ENCODE peak calls at places on chromosomes 3 and 15, in four cellular contexts. O is HepG2, L is SK-N-SH, Q is H1. S is an unnamed sample.
A peak's percentile ranks its signal among the peaks of the same experiment; 100 is the strongest.

GRCh38 chr3:150970665-150971327 is 1.7 kb downstream of the CLRN1 start:
- DNase-seq in O (no peak), L (no peak), Q (no peak), S (no peak)

GRCh38 chr3:172787746-172788145 is 37.2 kb downstream of the ECT2 start:
- DNase-seq in O (no peak), Q (no peak), L (no peak), S (no peak)

GRCh38 chr3:121330118-121330517 is 215.7 kb downstream of the POLQ start:
- DNase-seq in Q (no peak), O (no peak), L (no peak), S (no peak)

GRCh38 chr15:92810418-92811138 is 89.5 kb upstream of the CHD2 start:
- DNase-seq in Q (no peak), O (no peak), L (no peak), S (no peak)

GRCh38 chr3:13870902-13871301 is 9.0 kb downstream of the WNT7A start:
- DNase-seq in O (no peak), Q (no peak), L (no peak), S (no peak)

GRCh38 chr3:89740881-89741177 is 633.4 kb downstream of the EPHA3 start:
- DNase-seq in O (no peak), Q (no peak), L (no peak), S (no peak)

GRCh38 chr15:94692697-94693096 is 461.3 kb downstream of the MCTP2 start:
- DNase-seq in L (no peak), O (no peak), Q (no peak), S (no peak)

GRCh38 chr3:128878556-128879124 is 780 bp upstream of the ACAD9 start:
- DNase-seq in O (peak; percentile 15), Q (no peak), L (peak; percentile 44), S (peak; percentile 8)

GRCh38 chr3:67292356-67293225 is 294.5 kb downstream of the KBTBD8 start:
- DNase-seq in Q (no peak), O (peak; percentile 88), L (no peak), S (no peak)

GRCh38 chr3:195860456-195860855 is 47.9 kb downstream of the TNK2 start:
- DNase-seq in Q (no peak), O (no peak), L (no peak), S (no peak)

GRCh38 chr3:154132777-154133375 is 11.7 kb downstream of the ARHGEF26 start:
- DNase-seq in L (no peak), Q (no peak), O (no peak), S (no peak)

GRCh38 chr15:40064231-40064894 is 25.4 kb upstream of the SRP14 start:
- DNase-seq in L (no peak), O (no peak), Q (no peak), S (no peak)

GRCh38 chr3:15685927-15686326 is 84.4 kb downstream of the BTD start:
- DNase-seq in Q (no peak), O (peak; percentile 12), L (peak; percentile 58), S (no peak)

GRCh38 chr15:25250906-25251622 is 187.8 kb downstream of the UBE3A start:
- DNase-seq in O (no peak), Q (no peak), L (no peak), S (no peak)

GRCh38 chr3:130934442-130935089 is 40.7 kb downstream of the ATP2C1 start:
- DNase-seq in L (no peak), O (no peak), Q (no peak), S (no peak)

GRCh38 chr15:59722451-59722850 is 33.3 kb upstream of the BNIP2 start:
- DNase-seq in L (no peak), Q (no peak), O (no peak), S (no peak)

GRCh38 chr15:59725172-59725486 is 36.0 kb upstream of the BNIP2 start:
- DNase-seq in O (no peak), L (no peak), Q (no peak), S (no peak)

GRCh38 chr15:59722032-59722431 is 32.9 kb upstream of the BNIP2 start:
- DNase-seq in Q (no peak), O (no peak), L (no peak), S (no peak)

DNA sequence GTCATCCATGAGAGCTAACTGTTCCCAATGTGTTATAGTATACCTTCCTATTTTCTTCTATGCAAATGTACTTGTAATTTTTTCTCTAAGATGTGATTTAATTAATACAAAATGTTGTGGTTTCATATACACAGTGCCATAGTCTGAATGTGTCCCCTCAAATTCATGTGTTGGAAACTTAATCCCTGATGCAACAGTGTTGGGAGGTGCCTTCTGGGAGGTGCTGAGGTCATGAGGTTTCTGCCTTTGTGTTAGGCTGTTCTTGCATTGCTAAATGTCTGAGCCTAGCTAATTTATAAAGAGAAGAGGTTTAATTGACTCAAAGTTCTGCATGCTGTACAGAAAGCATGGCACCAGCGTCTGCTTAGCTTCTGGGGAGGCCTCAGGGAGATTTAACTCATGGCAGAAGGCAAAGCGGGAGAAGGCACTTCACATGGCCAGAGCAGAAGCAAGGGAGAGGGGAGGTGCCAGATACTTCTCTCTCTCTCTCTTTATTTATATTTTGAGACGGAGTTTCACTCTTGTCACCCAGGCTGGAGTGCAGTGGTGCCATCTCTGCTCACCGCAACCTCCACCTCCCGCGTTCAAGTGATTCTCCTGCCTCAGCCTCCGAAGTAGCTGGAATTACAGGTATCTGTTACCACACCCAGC is 34.7 kb upstream of the BNIP2 start:
- DNase-seq in Q (no peak), L (no peak), O (no peak), S (no peak)
- TF ChIP-seq TCF12 in Q (no peak), L (no peak), O (no peak), S (no peak)

GRCh38 chr3:126345641-126346460 is 11.4 kb downstream of the KLF15 start:
- DNase-seq in O (no peak), L (no peak), Q (no peak), S (no peak)
- TF ChIP-seq TCF12 in O (no peak), L (no peak), Q (no peak), S (no peak)

GRCh38 chr3:133381346-133382109 is 18.3 kb upstream of the BFSP2 start:
- DNase-seq in O (peak; percentile 28), L (no peak), Q (no peak), S (no peak)
- TF ChIP-seq TCF12 in O (no peak), L (no peak), Q (no peak), S (no peak)

GRCh38 chr15:99909914-99910313 is 176.7 kb upstream of the LYSMD4 start:
- DNase-seq in O (peak; percentile 9), L (no peak), Q (no peak), S (no peak)
- TF ChIP-seq TCF12 in O (no peak), L (no peak), Q (no peak), S (no peak)

DNA sequence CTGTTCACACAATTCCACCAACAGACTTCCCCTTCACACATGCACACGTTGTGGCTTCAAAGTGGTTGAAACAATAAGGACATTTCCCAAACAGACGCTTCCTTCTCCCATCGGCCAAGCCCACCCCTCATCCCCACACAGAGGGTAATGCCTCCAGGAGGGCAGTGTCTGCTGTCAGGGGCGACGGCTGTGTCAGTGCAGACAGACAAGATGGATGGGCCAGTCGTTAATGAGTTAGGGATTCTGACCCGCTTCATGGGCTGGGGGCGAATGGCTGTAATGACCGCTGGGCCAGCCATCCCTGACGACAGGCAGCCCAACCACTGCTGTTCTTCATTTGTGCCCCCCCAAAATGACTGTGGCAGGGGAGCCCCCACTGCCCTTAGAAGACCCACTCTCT is 20.2 kb upstream of the SKIC8 start:
- DNase-seq in Q (no peak), O (no peak), L (no peak), S (no peak)
- TF ChIP-seq TCF12 in Q (no peak), O (no peak), L (no peak), S (no peak)

GRCh38 chr3:95218484-95218883 is 1155.6 kb downstream of the NSUN3 start:
- DNase-seq in Q (no peak), L (no peak), O (no peak), S (no peak)
- TF ChIP-seq TCF12 in Q (no peak), L (no peak), O (no peak), S (no peak)

DNA sequence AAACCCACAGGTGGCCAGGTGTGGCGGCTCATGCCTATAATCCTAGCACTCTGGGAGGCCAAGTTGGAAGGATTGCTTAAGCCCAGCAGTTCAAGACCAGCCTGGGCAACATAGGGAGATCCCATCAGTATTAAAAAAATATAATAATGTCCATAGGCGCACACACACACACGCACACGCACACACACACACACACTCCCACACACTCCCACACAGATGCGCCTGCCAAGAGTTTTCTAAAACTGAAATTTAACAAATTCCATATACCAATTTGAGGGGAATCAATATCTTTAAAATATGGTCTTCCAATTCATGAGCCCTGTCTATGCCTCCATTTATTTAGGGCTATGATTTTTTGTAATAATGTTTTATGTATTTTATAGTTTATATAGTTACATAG is 17.0 kb downstream of the SHISA5 start:
- DNase-seq in L (no peak), Q (no peak), O (no peak), S (no peak)
- TF ChIP-seq TCF12 in L (no peak), Q (no peak), O (no peak), S (no peak)

GRCh38 chr15:101044625-101045235 is 125.6 kb downstream of the LRRK1 start:
- DNase-seq in O (no peak), L (no peak), Q (no peak), S (no peak)
- TF ChIP-seq TCF12 in O (no peak), L (no peak), Q (no peak), S (no peak)

GRCh38 chr3:106421928-106422327 is 553.1 kb upstream of the CBLB start:
- DNase-seq in Q (no peak), L (no peak), O (no peak), S (no peak)

GRCh38 chr3:106428565-106428994 is 559.8 kb upstream of the CBLB start:
- DNase-seq in L (peak; percentile 7), O (no peak), Q (no peak), S (no peak)

GRCh38 chr3:106420628-106421027 is 551.8 kb upstream of the CBLB start:
- DNase-seq in L (no peak), O (no peak), Q (no peak), S (no peak)

GRCh38 chr3:106425021-106425420 is 556.2 kb upstream of the CBLB start:
- DNase-seq in Q (no peak), O (no peak), L (no peak), S (no peak)

DNA sequence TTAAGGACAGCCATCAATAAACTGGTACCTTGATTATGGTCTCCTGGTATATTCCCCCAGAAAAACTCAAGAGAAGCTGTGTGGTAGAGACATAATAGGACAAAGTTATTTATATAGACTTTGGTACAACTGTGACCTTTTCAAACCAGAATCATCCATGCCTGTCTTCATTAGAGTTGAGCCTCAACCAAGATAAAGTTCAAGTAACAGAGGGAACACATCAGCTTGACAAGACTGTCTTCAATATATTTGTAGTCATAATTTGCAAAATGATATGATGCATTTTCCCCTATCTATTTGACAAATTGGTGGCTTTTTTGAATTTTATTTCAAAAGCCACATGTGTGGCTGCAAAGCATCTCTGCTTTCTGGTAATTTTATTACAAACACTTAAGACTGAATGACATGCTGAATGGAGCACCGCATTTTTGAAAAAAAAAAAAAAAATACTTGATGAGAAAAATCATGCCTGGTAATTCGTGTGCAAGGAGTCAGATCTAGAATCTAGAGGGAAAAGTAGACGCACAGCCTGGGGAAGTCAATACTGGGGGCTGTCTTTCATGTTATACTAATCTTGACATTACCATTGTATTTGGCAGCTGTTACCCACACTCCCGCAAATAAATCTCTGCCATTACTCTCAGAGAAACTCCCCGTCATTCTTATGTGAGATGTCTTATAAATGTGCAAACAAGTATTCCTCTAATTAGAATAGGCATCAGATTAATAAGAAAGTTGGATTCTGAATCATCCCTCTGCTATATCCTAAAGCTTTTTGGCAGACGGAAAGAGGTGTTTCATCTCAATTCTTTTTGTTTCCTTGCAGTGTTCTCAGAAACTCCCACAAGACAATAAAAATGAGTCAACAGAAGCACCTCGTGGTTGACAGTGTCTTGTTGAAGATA is 554.8 kb upstream of the CBLB start:
- DNase-seq in Q (no peak), O (no peak), L (no peak), S (no peak)
- TF ChIP-seq TCF12 in Q (no peak), O (no peak), L (no peak), S (no peak)

S was measured in GM12878.